ENCODE peak calls at places on chromosome 20, in nine cellular contexts. Q, K, W, U, A, M, X, R and J are unnamed samples.

GRCh38 chr20:57669626-57670025 is 40.2 kb downstream of the PMEPA1 start:
- DNase-seq in Q (no peak), K (no peak), W (no peak), U (no peak), A (no peak), M (no peak), X (no peak), R (no peak), J (no peak)

GRCh38 chr20:50213531-50214106 is 23.0 kb downstream of the CEBPB start:
- DNase-seq in Q (no peak), K (no peak), W (no peak), U (no peak), A (no peak), M (no peak), X (no peak), R (no peak), J (no peak)

GRCh38 chr20:37737806-37738442 is 44.1 kb downstream of the CTNNBL1 start:
- DNase-seq in Q (no peak), K (no peak), W (no peak), U (no peak), A (no peak), M (no peak), X (no peak), R (no peak), J (no peak)

GRCh38 chr20:59151820-59152219 is 11.8 kb upstream of the ZNF831 start:
- DNase-seq in Q (no peak), K (no peak), W (no peak), U (no peak), A (no peak), M (no peak), X (peak), R (no peak), J (no peak)

GRCh38 chr20:61808497-61808896 is 257.2 kb downstream of the TAF4 start:
- DNase-seq in Q (no peak), K (no peak), W (no peak), U (no peak), A (no peak), M (no peak), X (no peak), R (no peak), J (no peak)

GRCh38 chr20:51388756-51389542 is 153.6 kb downstream of the NFATC2 start:
- DNase-seq in Q (no peak), K (no peak), W (no peak), U (no peak), A (no peak), M (no peak), X (no peak), R (no peak), J (no peak)

GRCh38 chr20:45097485-45098095 is 3.3 kb downstream of the KCNS1 start:
- DNase-seq in Q (peak), K (peak), W (peak), U (no peak), A (peak), M (peak), X (peak), R (peak), J (no peak)

GRCh38 chr20:64049060-64049886 is at the start of gene SOX18:
- DNase-seq in Q (peak), K (peak), W (no peak), U (peak), A (no peak), M (no peak), X (peak), R (no peak), J (peak)

GRCh38 chr20:62305149-62305764 is 2.5 kb downstream of the ADRM1 start:
- DNase-seq in Q (no peak), K (no peak), W (no peak), U (no peak), A (no peak), M (no peak), X (no peak), R (no peak), J (peak)

GRCh38 chr20:54048489-54048888 is 21.9 kb downstream of the BCAS1 start:
- DNase-seq in Q (peak), K (no peak), W (no peak), U (no peak), A (no peak), M (no peak), X (no peak), R (no peak), J (no peak)

GRCh38 chr20:34065260-34065659 is 46.8 kb downstream of the EIF2S2 start:
- DNase-seq in Q (peak), K (no peak), W (peak), U (no peak), A (no peak), M (no peak), X (no peak), R (no peak), J (no peak)